ENCODE peak calls at places on chromosomes 4 and X, in six cellular contexts. X is K562, D is GM12891, I is H1, C is GM12878, V is HepG2. B is an unnamed sample.

GRCh38 chr4:108007984-108008383 is 18.3 kb downstream of the HADH start:
- DNase-seq in V (no peak), X (no peak), C (no peak), I (no peak), D (no peak), B (no peak)

GRCh38 chrX:97387004-97387403 is 503.3 kb downstream of the RPA4 start:
- DNase-seq in I (no peak), C (no peak), X (no peak), D (no peak), V (no peak), B (no peak)

GRCh38 chr4:165439981-165440380 is 61.2 kb downstream of the CPE start:
- DNase-seq in X (no peak), C (no peak), V (no peak), I (no peak), D (no peak), B (no peak)

GRCh38 chr4:1898007-1898406 is 26.8 kb downstream of the NSD2 start:
- DNase-seq in V (no peak), I (no peak), C (no peak), X (no peak), D (no peak), B (no peak)

GRCh38 chr4:20662851-20663250 is 37.4 kb upstream of the PACRGL start:
- DNase-seq in C (no peak), V (no peak), X (no peak), I (no peak), D (no peak), B (no peak)

GRCh38 chrX:9992724-9993123 is 25.6 kb downstream of the CLDN34 start:
- DNase-seq in D (no peak), I (no peak), X (no peak), C (no peak), V (no peak), B (no peak)

GRCh38 chr4:142274137-142274536 is 572.0 kb downstream of the INPP4B start:
- DNase-seq in X (no peak), I (no peak), D (no peak), C (no peak), V (no peak), B (no peak)

GRCh38 chr4:2570551-2571222 is 34.2 kb downstream of the FAM193A start:
- DNase-seq in C (peak; percentile 30), X (no peak), D (peak; percentile 63), V (no peak), I (no peak), B (peak; percentile 34)

GRCh38 chr4:14262221-14262620 is 634.7 kb upstream of the BOD1L1 start:
- DNase-seq in D (no peak), I (no peak), C (no peak), V (no peak), X (no peak), B (no peak)

GRCh38 chrX:102085706-102086105 is 39.8 kb upstream of the TCEAL2 start:
- DNase-seq in D (no peak), V (no peak), X (no peak), C (no peak), I (no peak), B (no peak)

GRCh38 chr4:108114503-108114902 is 54.2 kb downstream of the LEF1 start:
- DNase-seq in D (no peak), X (peak; percentile 67), V (no peak), I (no peak), C (no peak), B (no peak)

GRCh38 chrX:39957816-39958561 is 139.8 kb downstream of the BCOR start:
- DNase-seq in I (no peak), C (no peak), D (no peak), V (no peak), X (no peak), B (no peak)

GRCh38 chrX:109783712-109784109 is 50.7 kb upstream of the ACSL4 start:
- DNase-seq in V (peak; percentile 38), X (no peak), D (no peak), I (no peak), C (no peak), B (no peak)

GRCh38 chr4:82818974-82819662 is 20.5 kb upstream of the SCD5 start:
- DNase-seq in C (no peak), I (no peak), D (no peak), X (no peak), V (no peak), B (no peak)

GRCh38 chrX:24186483-24186882 is 37.0 kb downstream of the ZFX start:
- DNase-seq in X (no peak), V (no peak), I (no peak), D (no peak), C (no peak), B (no peak)

GRCh38 chr4:81743731-81744465 is 272.2 kb upstream of the RASGEF1B start:
- DNase-seq in D (no peak), V (no peak), X (no peak), I (no peak), C (no peak), B (no peak)

GRCh38 chr4:38510201-38510600 is 153.8 kb upstream of the KLF3 start:
- DNase-seq in I (no peak), X (no peak), V (no peak), D (no peak), C (no peak), B (no peak)

GRCh38 chrX:70969635-70970481 is 39.0 kb upstream of the SLC7A3 start:
- DNase-seq in C (no peak), V (no peak), X (peak; percentile 79), D (no peak), I (no peak), B (no peak)

GRCh38 chr4:38062088-38062893 is 102.1 kb downstream of the PTTG2 start:
- DNase-seq in X (peak; percentile 69), C (no peak), D (peak; percentile 39), I (peak; percentile 54), V (peak; percentile 73), B (peak; percentile 41)

GRCh38 chr4:129092636-129093172 is 635 bp downstream of the SCLT1 start:
- DNase-seq in D (no peak), C (no peak), V (no peak), I (no peak), X (no peak), B (no peak)

GRCh38 chr4:129098578-129098977 is 2.6 kb downstream of the C4orf33 start:
- DNase-seq in V (no peak), D (no peak), C (no peak), I (no peak), X (no peak), B (no peak)

GRCh38 chr4:129095811-129096454 is at the start of gene C4orf33:
- DNase-seq in X (peak; percentile 67), C (peak; percentile 68), I (no peak), V (peak; percentile 65), D (peak; percentile 43), B (peak; percentile 38)

GRCh38 chr4:129094347-129094746 is 1.0 kb upstream of the SCLT1 start:
- DNase-seq in V (no peak), C (no peak), I (no peak), X (no peak), D (no peak), B (no peak)

GRCh38 chr4:129093173-129093974 is at the start of gene SCLT1:
- DNase-seq in D (peak; percentile 56), X (peak; percentile 93), C (peak; percentile 91), I (peak; percentile 92), V (peak; percentile 92), B (peak; percentile 65)
- TF ChIP-seq POLR2A in D (peak; percentile 92), X (peak; percentile 95), C (peak; percentile 98), I (no peak), V (peak; percentile 77), B (peak; percentile 94)

GRCh38 chr4:76539979-76540378 is 105.0 kb downstream of the SHROOM3 start:
- DNase-seq in I (no peak), X (no peak), C (no peak), D (no peak), V (no peak), B (no peak)

GRCh38 chr4:76540496-76540895 is 105.5 kb downstream of the SHROOM3 start:
- DNase-seq in V (no peak), D (no peak), I (no peak), X (no peak), C (no peak), B (no peak)

GRCh38 chr4:76545161-76545884 is 110.3 kb downstream of the SHROOM3 start:
- DNase-seq in X (no peak), C (no peak), D (no peak), I (no peak), V (no peak), B (no peak)

GRCh38 chr4:76546282-76547166 is 111.5 kb downstream of the SHROOM3 start:
- DNase-seq in I (no peak), C (no peak), X (no peak), D (no peak), V (no peak), B (no peak)

GRCh38 chr4:76543378-76543777 is 108.3 kb downstream of the SHROOM3 start:
- DNase-seq in I (no peak), D (no peak), V (no peak), C (no peak), X (no peak), B (no peak)
- TF ChIP-seq TAF1 in I (no peak), D (no peak), V (no peak), C (no peak), X (no peak), B (no peak)

DNA sequence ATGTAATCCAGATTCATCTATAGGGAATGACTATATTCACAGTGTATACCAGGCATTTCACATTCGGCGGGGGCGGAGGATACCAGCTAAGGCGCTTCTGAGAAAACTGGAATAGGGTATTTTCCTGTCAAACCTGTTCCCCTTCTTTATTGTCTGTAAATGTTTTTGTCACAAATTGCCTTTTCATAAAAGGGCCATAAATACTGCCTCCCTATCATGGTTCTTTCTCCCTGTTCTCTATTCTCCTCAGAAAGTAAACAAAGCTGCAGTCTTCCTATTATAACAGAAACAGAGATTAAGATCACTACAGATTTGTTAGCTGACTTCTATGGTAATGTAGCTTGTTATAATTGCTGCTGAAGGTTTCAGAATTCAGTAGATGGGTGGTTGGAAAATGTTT is 32.1 kb downstream of the MID2 start:
- DNase-seq in I (no peak), V (no peak), C (no peak), X (no peak), D (no peak), B (no peak)
- TF ChIP-seq POLR2AphosphoS5 in I (no peak), V (no peak), C (no peak), X (no peak), D (no peak), B (no peak)

GRCh38 chrX:104156630-104157529 is at the start of gene SLC25A53:
- DNase-seq in I (peak; percentile 64), V (peak; percentile 70), X (peak; percentile 66), C (peak; percentile 69), D (peak; percentile 19), B (peak; percentile 25)
- TF ChIP-seq POLR2A in I (no peak), V (peak; percentile 64), X (peak; percentile 82), C (peak; percentile 80), D (peak; percentile 72), B (peak; percentile 57)

DNA sequence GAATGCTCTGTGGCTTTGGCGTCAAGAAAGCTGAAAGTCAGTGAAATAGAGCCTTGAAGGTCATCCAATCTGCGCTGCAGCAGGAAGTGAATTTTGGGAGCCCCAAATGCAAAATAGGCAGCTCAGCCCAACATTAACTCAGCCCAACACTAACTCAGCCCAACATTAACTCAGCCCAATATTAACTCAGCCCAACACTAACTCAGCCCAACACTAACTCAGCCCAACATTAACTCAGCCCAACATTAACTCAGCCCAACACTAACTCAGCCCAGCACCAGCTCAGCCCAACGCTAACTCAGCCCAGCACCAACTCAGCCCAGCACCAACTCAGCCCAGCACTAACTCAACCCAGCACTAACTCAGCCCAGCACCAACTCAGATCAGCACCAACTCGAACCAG is 71.5 kb downstream of the SORBS2 start:
- DNase-seq in X (no peak), V (no peak), I (no peak), C (no peak), D (no peak), B (no peak)
- TF ChIP-seq TAF1 in X (no peak), V (no peak), I (no peak), C (no peak), D (no peak), B (no peak)